ENCODE peak calls at places on chromosome 7, in five cellular contexts. N, T, M, D and G are unnamed samples.

GRCh38 chr7:50851451-50851850 is 68.8 kb upstream of the GRB10 start:
- DNase-seq in N (no peak), T (peak; percentile 18), M (no peak), D (peak; percentile 40), G (peak; percentile 55)

GRCh38 chr7:141113131-141113530 is 39.3 kb downstream of the TMEM178B start:
- DNase-seq in N (no peak), T (no peak), M (no peak), D (no peak), G (no peak)

GRCh38 chr7:26863504-26864308 is 684 bp downstream of the SKAP2 start:
- DNase-seq in N (peak; percentile 42), T (peak; percentile 65), M (peak; percentile 44), D (peak; percentile 47), G (no peak)

GRCh38 chr7:102943425-102944169 is 30.8 kb downstream of the LRRC17 start:
- DNase-seq in N (no peak), T (no peak), M (no peak), D (no peak), G (no peak)

GRCh38 chr7:137865764-137866163 is 19.0 kb upstream of the DGKI start:
- DNase-seq in N (no peak), T (no peak), M (no peak), D (no peak), G (no peak)

GRCh38 chr7:41538810-41539724 is 163.8 kb downstream of the INHBA start:
- DNase-seq in N (no peak), T (peak; percentile 43), M (no peak), D (no peak), G (peak; percentile 62)

GRCh38 chr7:104089061-104089460 is 99.6 kb upstream of the RELN start:
- DNase-seq in N (no peak), T (no peak), M (no peak), D (no peak), G (no peak)

GRCh38 chr7:54785261-54785660 is 26.2 kb upstream of the SEC61G start:
- DNase-seq in N (no peak), T (no peak), M (no peak), D (peak; percentile 96), G (no peak)

GRCh38 chr7:77200542-77200941 is 923 bp upstream of the FGL2 start:
- DNase-seq in N (peak; percentile 35), T (no peak), M (peak; percentile 16), D (no peak), G (no peak)

GRCh38 chr7:41685684-41686083 is 17.2 kb downstream of the INHBA start:
- DNase-seq in N (no peak), T (no peak), M (no peak), D (no peak), G (peak; percentile 21)

GRCh38 chr7:91945476-91945875 is 4.8 kb downstream of the AKAP9 start:
- DNase-seq in N (no peak), T (peak; percentile 86), M (no peak), D (peak; percentile 70), G (peak; percentile 62)

GRCh38 chr7:92671502-92672169 is 81.4 kb upstream of the FAM133B start:
- DNase-seq in N (no peak), T (no peak), M (no peak), D (peak; percentile 67), G (peak; percentile 6)

GRCh38 chr7:108838143-108838542 is 268.5 kb downstream of the DNAJB9 start:
- DNase-seq in N (no peak), T (peak; percentile 18), M (no peak), D (no peak), G (no peak)

GRCh38 chr7:6367701-6368211 is 80.0 kb downstream of the DAGLB start:
- DNase-seq in N (no peak), T (peak; percentile 40), M (no peak), D (peak; percentile 50), G (peak; percentile 41)

GRCh38 chr7:34728156-34728555 is 70.1 kb downstream of the NPSR1 start:
- DNase-seq in N (no peak), T (no peak), M (no peak), D (no peak), G (no peak)

GRCh38 chr7:22460363-22460988 is 39.5 kb downstream of the STEAP1B start:
- DNase-seq in N (no peak), T (no peak), M (no peak), D (no peak), G (no peak)

GRCh38 chr7:91266067-91266930 is 2.1 kb downstream of the FZD1 start:
- DNase-seq in N (no peak), T (peak; percentile 72), M (peak; percentile 8), D (peak; percentile 17), G (no peak)

GRCh38 chr7:23863209-23863798 is 153.3 kb downstream of the STK31 start:
- DNase-seq in N (no peak), T (peak; percentile 74), M (peak; percentile 17), D (peak; percentile 60), G (peak; percentile 50)

GRCh38 chr7:28155964-28156363 is 24.6 kb downstream of the JAZF1 start:
- DNase-seq in N (no peak), T (peak; percentile 83), M (no peak), D (peak; percentile 90), G (peak; percentile 88)

GRCh38 chr7:148527717-148528168 is 62.8 kb upstream of the C7orf33 start:
- DNase-seq in N (peak; percentile 73), T (peak; percentile 73), M (peak; percentile 69), D (peak; percentile 88), G (peak; percentile 92)

GRCh38 chr7:105219771-105220160 is 169.0 kb downstream of the SRPK2 start:
- DNase-seq in N (no peak), T (peak; percentile 34), M (no peak), D (peak; percentile 95), G (peak; percentile 71)

GRCh38 chr7:39621261-39621660 is 2.1 kb upstream of the RALA start:
- DNase-seq in N (no peak), T (peak; percentile 68), M (no peak), D (peak; percentile 86), G (no peak)

GRCh38 chr7:3892686-3893085 is 591.6 kb downstream of the SDK1 start:
- DNase-seq in N (no peak), T (no peak), M (no peak), D (no peak), G (no peak)

GRCh38 chr7:124489925-124490324 is 275.7 kb downstream of the GPR37 start:
- DNase-seq in N (no peak), T (no peak), M (no peak), D (no peak), G (no peak)

GRCh38 chr7:3899559-3899991 is 598.5 kb downstream of the SDK1 start:
- DNase-seq in N (no peak), T (no peak), M (no peak), D (no peak), G (no peak)

GRCh38 chr7:124497209-124497608 is 268.4 kb downstream of the GPR37 start:
- DNase-seq in N (no peak), T (no peak), M (no peak), D (peak; percentile 13), G (peak; percentile 29)

GRCh38 chr7:11552676-11553075 is 279.3 kb downstream of the THSD7A start:
- DNase-seq in N (no peak), T (no peak), M (no peak), D (no peak), G (no peak)

GRCh38 chr7:55966851-55967250 is 2.5 kb downstream of the NIPSNAP2 start:
- DNase-seq in N (no peak), T (no peak), M (no peak), D (peak; percentile 62), G (peak; percentile 6)

GRCh38 chr7:55963584-55964168 is 709 bp upstream of the NIPSNAP2 start:
- DNase-seq in N (no peak), T (no peak), M (no peak), D (no peak), G (no peak)

GRCh38 chr7:55964261-55964801 is at the start of gene NIPSNAP2:
- DNase-seq in N (peak; percentile 89), T (peak; percentile 46), M (peak; percentile 91), D (peak; percentile 34), G (peak; percentile 45)

GRCh38 chr7:55965805-55966421 is 1.5 kb downstream of the NIPSNAP2 start:
- DNase-seq in N (no peak), T (no peak), M (no peak), D (peak; percentile 87), G (peak; percentile 61)

GRCh38 chr7:55964802-55965470 is 551 bp downstream of the NIPSNAP2 start:
- DNase-seq in N (peak; percentile 87), T (peak; percentile 68), M (peak; percentile 89), D (peak; percentile 36), G (peak; percentile 49)
- TF ChIP-seq CTCF in N (no peak), T (no peak), M (no peak), D (no peak), G (no peak)

GRCh38 chr7:519429-519973 is at the start of gene PDGFA:
- DNase-seq in N (no peak), T (peak; percentile 48), M (no peak), D (peak; percentile 68), G (peak; percentile 53)

GRCh38 chr7:520503-521161 is 986 bp upstream of the PDGFA start:
- DNase-seq in N (no peak), T (no peak), M (no peak), D (no peak), G (no peak)

GRCh38 chr7:517848-518629 is 1.6 kb downstream of the PDGFA start:
- DNase-seq in N (no peak), T (peak; percentile 70), M (no peak), D (peak; percentile 73), G (peak; percentile 55)

GRCh38 chr7:519974-520458 is 370 bp upstream of the PDGFA start:
- DNase-seq in N (no peak), T (peak; percentile 45), M (peak; percentile 72), D (peak; percentile 63), G (peak; percentile 60)

GRCh38 chr7:518630-519428 is 817 bp downstream of the PDGFA start:
- DNase-seq in N (no peak), T (peak; percentile 72), M (peak; percentile 73), D (peak; percentile 90), G (peak; percentile 83)
- TF ChIP-seq CTCF in N (no peak), T (no peak), M (no peak), D (no peak), G (no peak)

GRCh38 chr7:119172043-119172442 is 947.5 kb downstream of the ANKRD7 start:
- DNase-seq in N (no peak), T (no peak), M (no peak), D (no peak), G (no peak)

GRCh38 chr7:119177863-119178262 is 953.4 kb downstream of the ANKRD7 start:
- DNase-seq in N (no peak), T (no peak), M (no peak), D (no peak), G (no peak)

GRCh38 chr7:119175916-119176627 is 951.6 kb downstream of the ANKRD7 start:
- DNase-seq in N (peak; percentile 15), T (peak; percentile 82), M (peak; percentile 8), D (peak; percentile 84), G (peak; percentile 79)
- TF ChIP-seq CTCF in N (peak; percentile 70), T (peak; percentile 40), M (peak; percentile 75), D (peak; percentile 89), G (peak; percentile 78)

DNA sequence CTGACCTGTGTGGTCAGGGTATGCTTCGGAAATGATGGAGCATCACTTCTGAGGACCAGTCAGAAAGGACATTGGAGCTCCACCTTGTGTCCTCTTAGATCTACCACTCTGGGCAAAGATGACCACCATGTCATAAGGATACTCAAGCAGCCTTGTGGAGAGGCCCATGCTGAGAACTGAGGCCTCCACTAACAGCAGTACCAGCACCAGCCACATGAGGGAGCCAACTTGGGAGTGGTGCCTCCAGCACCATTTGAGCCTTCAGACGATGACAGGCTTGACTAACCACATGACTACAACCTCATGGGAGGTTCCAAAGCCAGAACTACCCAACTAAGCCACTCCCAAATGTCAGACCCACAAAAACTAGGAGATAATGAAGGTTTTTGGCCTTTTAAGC is 116.0 kb downstream of the NPTX2 start:
- DNase-seq in N (peak; percentile 70), T (peak; percentile 1), M (peak; percentile 74), D (peak; percentile 32), G (peak; percentile 61)
- TF ChIP-seq CTCF in N (peak; percentile 42), T (peak; percentile 16), M (peak; percentile 50), D (peak; percentile 28), G (peak; percentile 43)